ENCODE peak calls at places on chromosomes 2 and 18, in four cellular contexts. B, L, X and G are unnamed samples.

GRCh38 chr18:8781671-8782070 is 76.3 kb downstream of the MTCL1 start:
- DNase-seq in X (no peak), B (no peak), L (no peak), G (no peak)

GRCh38 chr2:206984206-206984605 is 44.9 kb downstream of the CPO start:
- DNase-seq in L (peak), B (no peak), X (no peak), G (no peak)

GRCh38 chr18:37987901-37988300 is 422.3 kb upstream of the CELF4 start:
- DNase-seq in X (no peak), L (no peak), B (no peak), G (no peak)

GRCh38 chr2:107255744-107256143 is 369.8 kb upstream of the ST6GAL2 start:
- DNase-seq in X (no peak), L (no peak), B (no peak), G (no peak)

GRCh38 chr2:44246840-44247369 is 28.4 kb upstream of the SLC3A1 start:
- DNase-seq in B (no peak), X (no peak), L (no peak), G (no peak)

GRCh38 chr18:12408247-12408869 is 629 bp downstream of the PRELID3A start:
- DNase-seq in X (no peak), B (no peak), L (no peak), G (no peak)

GRCh38 chr2:20074001-20074648 is 22.7 kb upstream of the LAPTM4A start:
- DNase-seq in B (no peak), L (no peak), X (no peak), G (no peak)

GRCh38 chr2:203814661-203815540 is 52.7 kb upstream of the CTLA4 start:
- DNase-seq in B (peak), X (peak), L (peak), G (peak)